ENCODE peak calls at places on chromosomes 5 and 9, in nine cellular contexts. B is Calu3, F is kidney, X is IMR-90, G is fibroblast of mammary gland, W is stomach, A is dorsolateral prefrontal cortex, J is choroid plexus epithelial cell, S is PC-3. L is an unnamed sample.

GRCh38 chr9:95989304-95989703 is 113.8 kb downstream of the ERCC6L2 start:
- DNase-seq in J (no peak), B (no peak), S (peak), A (no peak), G (peak), W (no peak), F (no peak), X (peak), L (no peak)

GRCh38 chr5:24170026-24170425 is 474.8 kb downstream of the CDH10 start:
- DNase-seq in B (no peak), A (no peak), S (no peak), G (no peak), X (no peak), J (no peak), F (no peak), W (no peak), L (no peak)

GRCh38 chr9:35940474-35941467 is 17.2 kb downstream of the OR2S2 start:
- DNase-seq in W (no peak), S (no peak), G (no peak), B (no peak), F (no peak), X (no peak), A (no peak), J (no peak), L (no peak)

GRCh38 chr9:75615284-75615683 is 275.2 kb upstream of the PCSK5 start:
- DNase-seq in X (no peak), S (no peak), A (no peak), G (no peak), F (no peak), J (no peak), B (no peak), W (no peak), L (no peak)

GRCh38 chr5:157476699-157477408 is 16.8 kb downstream of the NIPAL4 start:
- DNase-seq in A (no peak), B (peak), J (peak), X (peak), S (peak), G (peak), W (peak), F (no peak), L (peak)

GRCh38 chr9:133727277-133727875 is 10.8 kb downstream of the SARDH start:
- DNase-seq in F (peak), B (no peak), S (peak), J (no peak), X (no peak), W (no peak), G (no peak), A (peak), L (no peak)

GRCh38 chr9:1726993-1727759 is 288.0 kb upstream of the SMARCA2 start:
- DNase-seq in W (no peak), X (no peak), G (no peak), F (no peak), J (no peak), S (no peak), A (no peak), B (no peak), L (peak)

GRCh38 chr9:121935744-121936143 is 157.4 kb downstream of the TTLL11 start:
- DNase-seq in F (no peak), S (no peak), J (no peak), X (no peak), B (no peak), A (no peak), W (no peak), G (no peak), L (peak)

GRCh38 chr9:134320195-134320885 is 5.9 kb upstream of the RXRA start:
- DNase-seq in F (peak), B (no peak), J (peak), W (no peak), X (no peak), S (no peak), G (no peak), A (no peak), L (no peak)

GRCh38 chr9:20623021-20623747 is 885 bp upstream of the MLLT3 start:
- DNase-seq in A (peak), B (peak), F (peak), G (no peak), J (no peak), X (peak), S (peak), W (peak), L (peak)

GRCh38 chr5:128227984-128228383 is 144.4 kb downstream of the SLC12A2 start:
- DNase-seq in F (no peak), A (no peak), J (peak), B (no peak), X (peak), W (no peak), S (peak), G (peak), L (no peak)

GRCh38 chr9:136232964-136233363 is 12.6 kb downstream of the QSOX2 start:
- DNase-seq in G (no peak), W (no peak), A (no peak), J (no peak), X (no peak), S (no peak), B (no peak), F (no peak), L (no peak)

GRCh38 chr5:141637266-141637692 is 482 bp downstream of the RELL2 start:
- DNase-seq in S (no peak), A (no peak), J (no peak), X (no peak), W (peak), B (peak), G (no peak), F (peak), L (peak)

GRCh38 chr9:86175743-86176456 is 76.5 kb upstream of the GOLM1 start:
- DNase-seq in S (no peak), F (no peak), X (no peak), W (no peak), A (no peak), G (no peak), B (no peak), J (no peak), L (no peak)

GRCh38 chr5:155129513-155129880 is 115.9 kb downstream of the KIF4B start:
- DNase-seq in B (no peak), A (no peak), S (peak), X (no peak), W (no peak), J (no peak), F (no peak), G (peak), L (no peak)

GRCh38 chr9:105308448-105309412 is 64.3 kb downstream of the SLC44A1 start:
- DNase-seq in F (no peak), S (no peak), W (no peak), G (no peak), B (no peak), A (no peak), J (no peak), X (no peak), L (no peak)

GRCh38 chr5:107874810-107875209 is 204.1 kb upstream of the EFNA5 start:
- DNase-seq in F (no peak), S (peak), J (no peak), W (no peak), G (peak), A (no peak), X (peak), B (no peak), L (no peak)

GRCh38 chr5:127934791-127935256 is 148.7 kb upstream of the SLC12A2 start:
- DNase-seq in J (peak), G (peak), B (peak), A (no peak), F (no peak), S (peak), X (peak), W (peak), L (no peak)

GRCh38 chr9:114503522-114504340 is 1.5 kb downstream of the WHRN start:
- DNase-seq in F (no peak), J (no peak), S (peak), W (no peak), A (no peak), X (no peak), B (no peak), G (no peak), L (no peak)

GRCh38 chr9:114503009-114503408 is 2.3 kb downstream of the WHRN start:
- DNase-seq in B (no peak), F (peak), X (no peak), A (no peak), G (no peak), S (peak), J (no peak), W (peak), L (no peak)

GRCh38 chr9:114505187-114506081 is at the start of gene WHRN:
- DNase-seq in S (peak), F (peak), A (peak), W (peak), B (peak), J (peak), G (peak), X (peak), L (peak)

GRCh38 chr9:114506082-114506390 is 763 bp upstream of the WHRN start:
- DNase-seq in X (no peak), B (no peak), J (no peak), F (no peak), A (no peak), G (no peak), W (no peak), S (no peak), L (no peak)

DNA sequence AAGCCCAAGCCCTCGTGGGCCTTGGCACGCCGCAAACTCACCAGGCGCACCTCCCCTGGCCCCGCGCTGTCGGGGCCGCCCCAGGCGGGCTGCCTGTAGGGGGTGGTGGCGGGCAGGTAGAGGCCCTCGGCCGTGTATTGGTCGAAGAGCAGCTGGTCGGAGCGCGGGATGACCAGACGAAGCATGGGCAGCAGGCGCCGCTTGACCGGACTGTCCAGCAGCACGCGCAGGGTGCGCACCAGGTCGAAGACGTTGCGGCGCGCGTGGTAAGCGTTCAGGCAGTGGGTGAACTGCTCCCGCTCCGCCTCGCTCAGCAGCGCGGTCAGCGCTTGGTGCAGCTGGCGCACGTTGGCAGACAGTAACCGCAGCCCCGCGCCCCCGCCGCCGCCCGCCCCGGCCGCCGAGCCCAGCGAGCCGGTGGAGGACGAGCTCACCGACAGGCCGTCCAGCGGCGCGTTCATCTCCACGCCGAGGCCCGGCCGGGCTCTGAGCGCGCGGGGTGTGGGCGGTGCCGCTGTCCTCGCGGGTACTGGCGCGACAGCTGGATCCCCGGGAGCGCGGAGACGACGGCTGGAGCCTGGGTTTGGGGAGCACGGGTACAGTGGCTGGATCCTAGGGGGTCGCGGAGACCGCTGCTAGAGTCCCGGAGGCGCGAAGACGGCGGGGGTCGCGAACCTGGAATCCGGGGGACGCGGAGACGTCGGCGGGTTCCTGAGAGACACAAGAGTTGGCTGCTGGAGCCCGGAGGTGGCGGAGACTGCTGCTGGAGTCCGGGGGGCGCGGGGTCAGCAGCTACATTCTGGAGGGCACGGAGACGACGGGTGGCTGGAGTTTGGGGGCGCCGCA is 709 bp downstream of the WHRN start:
- DNase-seq in A (no peak), S (peak), F (peak), J (peak), B (peak), G (peak), W (peak), X (peak), L (peak)
- TF ChIP-seq CTCF in A (no peak), S (peak), F (peak), J (peak), B (no peak), G (no peak), W (no peak), X (peak), L (peak)

DNA sequence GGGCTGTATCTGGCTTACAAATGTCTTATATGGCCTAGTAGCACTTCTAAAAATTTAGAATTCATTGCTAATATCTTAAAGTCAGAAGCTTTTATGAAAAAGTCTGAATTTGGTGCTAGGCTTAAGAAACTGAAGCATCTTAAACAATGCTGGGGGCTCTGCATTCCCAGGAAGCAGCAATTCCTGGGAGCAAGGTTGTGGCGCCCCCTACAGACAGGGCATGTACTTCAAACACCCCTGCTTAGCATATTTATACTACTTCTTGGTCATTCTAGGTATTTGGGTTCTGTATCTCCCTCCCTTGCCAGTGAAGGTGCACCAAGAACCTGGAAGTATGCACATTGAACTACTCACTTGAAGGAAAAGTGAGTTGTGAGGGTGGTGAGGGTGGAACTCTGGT is 64.6 kb upstream of the GRIA1 start:
- DNase-seq in G (peak), B (no peak), A (no peak), J (no peak), S (no peak), F (no peak), X (no peak), W (no peak), L (peak)
- TF ChIP-seq CTCF in G (peak), B (no peak), A (no peak), J (no peak), S (peak), F (no peak), X (no peak), W (no peak), L (peak)

GRCh38 chr5:130111723-130112122 is 207.5 kb downstream of the CHSY3 start:
- DNase-seq in S (peak), F (no peak), G (no peak), A (no peak), X (no peak), B (no peak), W (no peak), J (no peak), L (no peak)
- TF ChIP-seq CTCF in S (no peak), F (no peak), G (no peak), A (no peak), X (no peak), B (no peak), W (no peak), J (no peak), L (no peak)

DNA sequence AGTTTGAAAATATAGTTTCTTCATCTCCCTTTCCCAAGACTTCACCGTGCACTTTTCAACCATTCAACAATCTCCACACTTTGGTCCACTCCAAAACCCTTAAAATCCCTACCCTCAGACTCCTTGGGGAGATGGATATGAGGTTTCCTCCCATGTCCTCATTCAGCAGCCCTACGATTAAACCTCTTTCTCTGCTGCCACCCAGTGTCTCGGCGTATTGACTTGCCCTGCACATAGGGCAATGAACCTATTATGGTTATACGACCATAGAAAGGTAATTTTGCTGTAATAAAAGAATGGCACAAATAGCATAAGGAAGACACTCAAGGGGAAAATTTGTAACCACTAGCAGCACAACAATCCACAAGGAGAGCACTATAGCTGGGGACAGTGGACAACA is 803.5 kb downstream of the TLE1 start:
- DNase-seq in F (no peak), G (peak), J (peak), W (no peak), A (peak), B (no peak), S (peak), X (no peak), L (no peak)
- TF ChIP-seq CTCF in F (no peak), G (peak), J (peak), W (no peak), A (peak), B (no peak), S (no peak), X (no peak), L (no peak)

DNA sequence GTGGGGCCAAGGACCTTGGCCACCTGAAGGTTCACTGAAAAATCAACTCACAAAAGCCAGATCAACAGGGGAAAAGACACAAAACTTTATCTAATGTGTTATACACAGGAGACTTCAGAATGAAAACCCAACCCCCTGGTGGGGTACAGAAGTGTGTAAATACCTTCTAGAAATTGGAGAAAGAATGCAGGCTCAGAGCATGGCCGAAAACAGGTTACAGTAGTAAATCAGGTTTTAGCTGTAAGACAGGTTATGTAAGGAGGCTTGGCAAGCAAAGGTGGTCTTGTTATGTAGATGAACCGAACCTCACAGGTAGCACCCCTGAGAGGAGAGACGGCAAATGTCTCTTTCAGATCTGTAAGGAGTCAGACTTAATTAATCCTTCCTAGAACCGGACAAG is 10.0 kb downstream of the CEMIP2 start:
- DNase-seq in B (no peak), W (no peak), J (no peak), F (no peak), G (no peak), A (no peak), S (peak), X (no peak), L (no peak)
- TF ChIP-seq CTCF in B (no peak), W (no peak), J (no peak), F (no peak), G (no peak), A (no peak), S (no peak), X (no peak), L (no peak)

GRCh38 chr9:108933641-108934322 is at the start of gene ELP1:
- DNase-seq in W (peak), J (peak), A (peak), B (peak), F (peak), X (peak), G (peak), S (peak), L (peak)
- TF ChIP-seq CTCF in W (no peak), J (peak), A (peak), B (peak), F (no peak), X (peak), G (no peak), S (no peak), L (no peak)

GRCh38 chr5:159531554-159532105 is 201.3 kb upstream of the IL12B start:
- DNase-seq in B (no peak), J (peak), S (peak), W (no peak), X (no peak), F (no peak), A (no peak), G (no peak), L (no peak)
- TF ChIP-seq CTCF in B (peak), J (peak), S (peak), W (no peak), X (peak), F (no peak), A (no peak), G (peak), L (no peak)

DNA sequence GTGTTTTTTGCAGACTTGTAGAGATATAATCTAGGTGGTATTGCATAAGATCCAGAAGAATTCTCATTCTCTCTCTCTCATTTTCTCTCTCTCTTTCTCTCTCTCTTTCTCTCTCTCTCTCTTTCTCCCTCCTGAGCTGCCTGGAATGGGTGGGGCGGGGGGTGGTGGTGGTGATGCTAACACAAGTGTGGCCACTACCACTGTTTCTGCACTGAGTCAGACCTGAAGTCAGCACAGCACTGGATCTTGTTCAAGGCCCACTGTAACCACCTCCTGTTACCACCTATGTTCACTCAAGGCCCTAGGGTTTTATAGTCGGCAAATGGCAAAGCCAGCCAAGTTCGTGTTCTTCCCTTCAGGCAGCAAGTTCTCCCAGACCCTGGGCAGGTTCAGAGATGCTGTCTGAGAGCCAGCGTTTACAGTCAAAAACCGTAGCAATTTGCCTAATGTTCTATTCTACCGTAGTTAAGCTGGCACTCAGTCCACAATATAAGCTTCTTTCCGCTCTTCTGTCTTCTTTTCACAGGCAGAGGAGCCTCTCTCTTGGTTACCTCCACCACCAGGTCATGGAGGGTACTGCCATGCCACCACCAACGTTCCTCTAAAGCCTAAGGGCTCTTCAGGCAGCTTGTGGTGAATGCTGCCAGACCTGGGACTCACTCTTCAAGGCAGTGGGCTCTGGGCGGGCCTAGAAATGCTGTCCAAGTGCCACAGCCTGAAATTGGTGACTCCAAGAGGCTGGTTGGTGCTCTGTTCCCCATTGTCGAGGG is 235.7 kb upstream of the PRR16 start:
- DNase-seq in G (peak), F (no peak), W (no peak), B (no peak), J (no peak), S (no peak), A (no peak), X (no peak), L (no peak)
- TF ChIP-seq CTCF in G (no peak), F (no peak), W (no peak), B (peak), J (no peak), S (no peak), A (no peak), X (no peak), L (no peak)